ENCODE peak calls at places on chromosomes 7 and 10, in five cellular contexts. L is IMR-90, J is lower lobe of right lung, T is kidney epithelial cell, X is upper lobe of right lung. U is an unnamed sample.

GRCh38 chr7:27434729-27435400 is 192.3 kb downstream of the EVX1 start:
- DNase-seq in L (peak), J (no peak), T (no peak), X (no peak), U (no peak)

GRCh38 chr7:137987968-137988367 is 13.9 kb downstream of the CREB3L2 start:
- DNase-seq in L (no peak), J (no peak), T (no peak), X (no peak), U (no peak)

GRCh38 chr7:139735466-139735865 is 42.3 kb downstream of the HIPK2 start:
- DNase-seq in L (no peak), J (no peak), T (no peak), X (no peak), U (no peak)

GRCh38 chr7:136971776-136972175 is 103.3 kb downstream of the CHRM2 start:
- DNase-seq in L (no peak), J (no peak), T (no peak), X (no peak), U (no peak)

GRCh38 chr10:106078796-106079576 is 1085.5 kb downstream of the SORCS1 start:
- DNase-seq in L (no peak), J (no peak), T (peak), X (no peak), U (no peak)

GRCh38 chr7:148905093-148905666 is 21.1 kb upstream of the EZH2 start:
- DNase-seq in L (no peak), J (no peak), T (no peak), X (no peak), U (no peak)

GRCh38 chr7:38215115-38215514 is 37.1 kb downstream of the STARD3NL start:
- DNase-seq in L (no peak), J (no peak), T (no peak), X (no peak), U (no peak)

GRCh38 chr10:125982256-125982948 is 86.0 kb downstream of the FANK1 start:
- DNase-seq in L (peak), J (no peak), T (peak), X (no peak), U (peak)

GRCh38 chr7:48741545-48741944 is 182.8 kb upstream of the CDC14C start:
- DNase-seq in L (no peak), J (no peak), T (no peak), X (no peak), U (no peak)

GRCh38 chr7:112204776-112205347 is 1.3 kb downstream of the DOCK4 start:
- DNase-seq in L (no peak), J (no peak), T (no peak), X (no peak), U (no peak)

GRCh38 chr7:112206238-112207105 is at the start of the genes DOCK4 and ZNF277:
- DNase-seq in L (peak), J (peak), T (peak), X (peak), U (peak)

GRCh38 chr7:112207106-112207592 is 654 bp downstream of the ZNF277 start:
- DNase-seq in L (no peak), J (no peak), T (no peak), X (no peak), U (no peak)

GRCh38 chr7:112205348-112206237 is 606 bp downstream of the DOCK4 start:
- DNase-seq in L (peak), J (peak), T (no peak), X (peak), U (no peak)

GRCh38 chr7:112207765-112208164 is 1.3 kb downstream of the ZNF277 start:
- DNase-seq in L (no peak), J (no peak), T (no peak), X (no peak), U (no peak)
- H3K4me3 ChIP-seq in L (no peak), J (peak), T (no peak), X (peak), U (no peak)

GRCh38 chr10:72186213-72186612 is 29.6 kb upstream of the ANAPC16 start:
- DNase-seq in L (peak), J (no peak), T (no peak), X (no peak), U (no peak)

GRCh38 chr10:72184156-72184555 is 31.7 kb upstream of the ANAPC16 start:
- DNase-seq in L (no peak), J (no peak), T (no peak), X (no peak), U (no peak)

DNA sequence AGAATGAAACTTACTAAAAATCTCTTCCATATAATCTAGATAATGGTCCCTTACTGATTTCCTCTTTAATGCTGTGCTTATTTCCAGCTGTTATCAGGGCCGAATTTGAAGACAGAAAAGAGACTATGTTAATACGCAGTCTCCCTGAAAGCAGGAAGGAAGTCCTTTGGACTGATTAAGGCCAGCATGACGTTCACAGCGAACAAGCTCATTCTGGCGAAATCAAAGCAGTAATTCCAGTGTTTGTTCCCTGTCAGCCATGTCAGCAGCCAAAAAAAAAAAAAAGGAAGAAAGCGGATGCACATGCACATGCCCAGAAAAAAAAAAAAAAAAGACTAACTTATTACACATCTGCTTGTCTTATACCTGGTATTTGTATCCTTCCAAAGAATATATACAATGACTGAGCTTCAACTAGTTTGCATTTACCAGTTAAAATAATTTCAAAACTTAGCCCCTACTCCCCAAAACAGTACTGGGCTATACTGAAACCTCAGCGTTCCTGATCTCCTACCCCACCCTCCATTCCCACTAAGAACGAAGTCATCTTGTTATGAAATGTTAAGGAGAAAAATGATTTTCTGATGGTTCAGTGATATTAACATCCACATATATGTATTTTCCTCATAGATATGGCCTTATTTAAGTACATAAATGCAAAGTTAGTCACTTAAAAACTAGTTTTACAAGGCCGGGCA is 29.0 kb upstream of the ANAPC16 start:
- DNase-seq in L (peak), J (no peak), T (no peak), X (no peak), U (no peak)
- H3K4me3 ChIP-seq in L (no peak), J (no peak), T (no peak), X (no peak), U (no peak)

GRCh38 chr7:112546723-112547513 is 66.1 kb downstream of the LSMEM1 start:
- DNase-seq in L (peak), J (no peak), T (no peak), X (peak), U (no peak)
- H3K4me3 ChIP-seq in L (no peak), J (no peak), T (no peak), X (no peak), U (no peak)

DNA sequence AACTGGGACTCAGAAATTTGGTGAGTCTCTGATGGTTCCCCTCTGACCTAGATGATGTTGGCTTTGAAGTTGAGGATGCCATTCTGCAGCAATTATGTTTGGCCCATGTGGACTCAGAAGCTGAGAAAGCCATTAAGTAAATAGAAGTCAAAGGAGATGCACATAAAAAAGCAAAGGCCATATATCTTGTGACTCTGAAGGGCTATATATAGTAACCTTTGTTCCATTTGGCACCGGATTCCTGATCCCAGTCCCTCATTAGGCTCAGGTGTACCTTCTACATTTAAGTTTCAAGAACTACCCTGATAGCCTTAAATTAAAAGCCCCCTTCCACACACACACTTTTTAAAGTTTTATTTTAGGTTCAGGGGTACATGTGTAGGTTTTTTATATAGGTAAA is 50.0 kb upstream of the PDK4 start:
- DNase-seq in L (no peak), J (no peak), T (no peak), X (no peak), U (no peak)
- H3K4me3 ChIP-seq in L (no peak), J (no peak), T (no peak), X (no peak), U (no peak)

GRCh38 chr7:24877790-24878311 is 102.1 kb downstream of the OSBPL3 start:
- DNase-seq in L (peak), J (no peak), T (no peak), X (no peak), U (peak)
- H3K4me3 ChIP-seq in L (no peak), J (no peak), T (no peak), X (no peak), U (no peak)

DNA sequence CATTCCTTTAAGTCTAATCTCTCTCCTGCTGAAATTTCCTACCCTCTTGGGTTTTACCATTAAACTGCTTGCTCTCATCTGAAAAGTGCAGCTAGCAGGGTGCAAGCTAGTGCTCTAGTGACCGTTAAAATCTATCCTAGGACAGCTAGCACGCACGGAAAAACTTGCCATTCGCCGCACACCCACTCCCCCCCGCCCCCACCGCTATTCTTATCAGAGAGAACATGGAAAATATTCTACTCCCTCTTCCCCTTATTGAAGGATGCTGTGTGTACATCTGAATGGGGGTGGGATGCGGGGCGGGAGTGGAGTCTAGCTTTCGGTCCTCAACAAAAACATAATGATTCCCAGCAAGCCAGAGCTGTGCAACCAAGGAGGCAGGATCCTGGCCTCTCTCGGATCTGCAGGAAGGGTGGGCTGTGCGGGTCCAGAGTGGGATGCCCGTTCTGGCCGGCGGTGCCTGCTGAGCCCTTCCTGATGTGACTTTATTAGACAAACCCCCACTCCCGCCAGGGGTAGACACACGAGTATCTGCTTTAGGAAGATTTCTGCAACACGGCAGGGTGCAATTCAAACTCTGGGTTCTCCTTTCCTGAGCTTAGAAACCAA is 1.1 kb upstream of the ADRA2A start:
- DNase-seq in L (no peak), J (no peak), T (no peak), X (no peak), U (no peak)
- H3K4me3 ChIP-seq in L (no peak), J (peak), T (no peak), X (peak), U (peak)

U was measured in astrocyte of the cerebellum.